ENCODE peak calls at places on chromosome 1, in nine cellular contexts. One of them, this sample, is unnamed.

GRCh38 chr1:214260561-214261205 is 20.3 kb upstream of the SMYD2 start:
- DNase-seq in AG09309: no peak
- DNase-seq in foreskin fibroblast: no peak
- DNase-seq in dorsolateral prefrontal cortex: no peak
- DNase-seq in GM12864: no peak
- DNase-seq in heart left ventricle: no peak
- DNase-seq in fibroblast of the aortic adventitia: no peak
- DNase-seq in body of pancreas: no peak
- DNase-seq in osteoblast: no peak
- DNase-seq in this sample: no peak

GRCh38 chr1:87986154-87986914 is 657.7 kb downstream of the LMO4 start:
- DNase-seq in AG09309: no peak
- DNase-seq in foreskin fibroblast: no peak
- DNase-seq in dorsolateral prefrontal cortex: no peak
- DNase-seq in GM12864: no peak
- DNase-seq in heart left ventricle: no peak
- DNase-seq in fibroblast of the aortic adventitia: no peak
- DNase-seq in body of pancreas: no peak
- DNase-seq in osteoblast: no peak
- DNase-seq in this sample: no peak

GRCh38 chr1:94873520-94874351 is 53.2 kb downstream of the CNN3 start:
- DNase-seq in AG09309: no peak
- DNase-seq in foreskin fibroblast: peak
- DNase-seq in dorsolateral prefrontal cortex: peak
- DNase-seq in GM12864: no peak
- DNase-seq in heart left ventricle: no peak
- DNase-seq in fibroblast of the aortic adventitia: peak
- DNase-seq in body of pancreas: no peak
- DNase-seq in osteoblast: no peak
- DNase-seq in this sample: peak

GRCh38 chr1:3444736-3445135 is 9.7 kb upstream of the ARHGEF16 start:
- DNase-seq in AG09309: no peak
- DNase-seq in foreskin fibroblast: no peak
- DNase-seq in dorsolateral prefrontal cortex: no peak
- DNase-seq in GM12864: no peak
- DNase-seq in heart left ventricle: peak
- DNase-seq in fibroblast of the aortic adventitia: no peak
- DNase-seq in body of pancreas: no peak
- DNase-seq in osteoblast: no peak
- DNase-seq in this sample: no peak

GRCh38 chr1:174358786-174359453 is 88.8 kb upstream of the GPR52 start:
- DNase-seq in AG09309: no peak
- DNase-seq in foreskin fibroblast: no peak
- DNase-seq in dorsolateral prefrontal cortex: no peak
- DNase-seq in GM12864: no peak
- DNase-seq in heart left ventricle: no peak
- DNase-seq in fibroblast of the aortic adventitia: no peak
- DNase-seq in body of pancreas: no peak
- DNase-seq in osteoblast: no peak
- DNase-seq in this sample: no peak

GRCh38 chr1:167659440-167659839 is 29.4 kb downstream of the RCSD1 start:
- DNase-seq in AG09309: no peak
- DNase-seq in foreskin fibroblast: no peak
- DNase-seq in dorsolateral prefrontal cortex: no peak
- DNase-seq in GM12864: no peak
- DNase-seq in heart left ventricle: no peak
- DNase-seq in fibroblast of the aortic adventitia: no peak
- DNase-seq in body of pancreas: no peak
- DNase-seq in osteoblast: no peak
- DNase-seq in this sample: no peak

GRCh38 chr1:198633675-198634121 is 5.1 kb upstream of the PTPRC start:
- DNase-seq in AG09309: no peak
- DNase-seq in foreskin fibroblast: no peak
- DNase-seq in dorsolateral prefrontal cortex: no peak
- DNase-seq in GM12864: no peak
- DNase-seq in heart left ventricle: no peak
- DNase-seq in fibroblast of the aortic adventitia: no peak
- DNase-seq in body of pancreas: no peak
- DNase-seq in osteoblast: no peak
- DNase-seq in this sample: no peak

GRCh38 chr1:180680558-180681144 is 48.8 kb downstream of the XPR1 start:
- DNase-seq in AG09309: no peak
- DNase-seq in foreskin fibroblast: peak
- DNase-seq in dorsolateral prefrontal cortex: no peak
- DNase-seq in GM12864: no peak
- DNase-seq in heart left ventricle: no peak
- DNase-seq in fibroblast of the aortic adventitia: peak
- DNase-seq in body of pancreas: no peak
- DNase-seq in osteoblast: no peak
- DNase-seq in this sample: no peak

GRCh38 chr1:93629101-93630059 is 52.3 kb downstream of the BCAR3 start:
- DNase-seq in AG09309: no peak
- DNase-seq in foreskin fibroblast: peak
- DNase-seq in dorsolateral prefrontal cortex: no peak
- DNase-seq in GM12864: no peak
- DNase-seq in heart left ventricle: no peak
- DNase-seq in fibroblast of the aortic adventitia: peak
- DNase-seq in body of pancreas: peak
- DNase-seq in osteoblast: no peak
- DNase-seq in this sample: no peak

GRCh38 chr1:12339861-12340557 is 110.2 kb downstream of the VPS13D start:
- DNase-seq in AG09309: no peak
- DNase-seq in foreskin fibroblast: no peak
- DNase-seq in dorsolateral prefrontal cortex: no peak
- DNase-seq in GM12864: no peak
- DNase-seq in heart left ventricle: no peak
- DNase-seq in fibroblast of the aortic adventitia: no peak
- DNase-seq in body of pancreas: no peak
- DNase-seq in osteoblast: no peak
- DNase-seq in this sample: no peak

GRCh38 chr1:35707253-35708178 is 11.2 kb downstream of the C1orf216 start:
- DNase-seq in AG09309: no peak
- DNase-seq in foreskin fibroblast: no peak
- DNase-seq in dorsolateral prefrontal cortex: no peak
- DNase-seq in GM12864: no peak
- DNase-seq in heart left ventricle: no peak
- DNase-seq in fibroblast of the aortic adventitia: no peak
- DNase-seq in body of pancreas: peak
- DNase-seq in osteoblast: peak
- DNase-seq in this sample: no peak

GRCh38 chr1:47436979-47437517 is 796 bp upstream of the FOXD2 start:
- DNase-seq in AG09309: no peak
- DNase-seq in foreskin fibroblast: peak
- DNase-seq in dorsolateral prefrontal cortex: no peak
- DNase-seq in GM12864: no peak
- DNase-seq in heart left ventricle: no peak
- DNase-seq in fibroblast of the aortic adventitia: peak
- DNase-seq in body of pancreas: peak
- DNase-seq in osteoblast: peak
- DNase-seq in this sample: no peak

GRCh38 chr1:217456261-217456660 is 174.6 kb downstream of the GPATCH2 start:
- DNase-seq in AG09309: no peak
- DNase-seq in foreskin fibroblast: no peak
- DNase-seq in dorsolateral prefrontal cortex: no peak
- DNase-seq in GM12864: no peak
- DNase-seq in heart left ventricle: no peak
- DNase-seq in fibroblast of the aortic adventitia: no peak
- DNase-seq in body of pancreas: no peak
- DNase-seq in osteoblast: no peak
- DNase-seq in this sample: no peak

GRCh38 chr1:20058531-20058930 is 11.5 kb upstream of the PLA2G5 start:
- DNase-seq in AG09309: peak
- DNase-seq in foreskin fibroblast: peak
- DNase-seq in dorsolateral prefrontal cortex: peak
- DNase-seq in GM12864: no peak
- DNase-seq in heart left ventricle: peak
- DNase-seq in fibroblast of the aortic adventitia: peak
- DNase-seq in body of pancreas: no peak
- DNase-seq in osteoblast: peak
- DNase-seq in this sample: no peak

DNA sequence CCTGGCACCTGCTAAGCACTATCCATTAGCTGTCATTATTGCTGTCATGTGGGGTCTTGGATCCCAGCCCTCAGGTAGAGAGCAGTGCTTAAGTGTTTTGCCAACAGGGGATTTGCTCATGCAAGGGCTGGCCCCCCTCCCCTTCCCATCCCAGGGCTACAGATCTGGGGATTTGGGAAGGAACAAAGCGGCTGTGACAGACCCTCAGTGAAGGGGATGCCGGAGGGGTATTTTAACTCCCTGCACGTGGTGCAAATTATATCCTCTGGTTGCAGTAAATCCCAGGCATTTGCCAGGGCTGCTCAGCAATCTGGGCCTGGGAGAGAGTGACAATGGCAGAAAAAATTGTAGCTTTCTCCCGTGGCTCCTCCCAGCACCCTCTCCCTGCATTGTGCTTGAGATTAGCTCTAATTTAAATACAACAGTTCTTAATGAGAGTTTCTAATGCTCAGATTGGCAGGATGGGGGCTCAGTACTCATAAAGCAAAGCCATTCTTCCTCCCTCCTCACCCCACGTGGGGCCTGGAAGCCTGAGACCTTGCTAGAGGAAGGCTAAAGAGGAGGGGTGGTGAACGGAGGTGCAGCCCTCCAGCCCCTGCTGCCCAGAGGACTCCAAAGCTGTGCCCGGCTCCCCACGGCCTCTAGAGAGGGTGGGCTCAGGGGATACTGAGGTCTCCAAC is 129.9 kb upstream of the CD34 start:
- DNase-seq in AG09309: no peak
- DNase-seq in foreskin fibroblast: no peak
- DNase-seq in dorsolateral prefrontal cortex: no peak
- DNase-seq in GM12864: no peak
- DNase-seq in heart left ventricle: no peak
- DNase-seq in fibroblast of the aortic adventitia: no peak
- DNase-seq in body of pancreas: no peak
- DNase-seq in osteoblast: no peak
- DNase-seq in this sample: no peak
- H3K4me3 ChIP-seq in AG09309: no peak
- H3K4me3 ChIP-seq in foreskin fibroblast: no peak
- H3K4me3 ChIP-seq in dorsolateral prefrontal cortex: no peak
- H3K4me3 ChIP-seq in GM12864: no peak
- H3K4me3 ChIP-seq in heart left ventricle: no peak
- H3K4me3 ChIP-seq in fibroblast of the aortic adventitia: no peak
- H3K4me3 ChIP-seq in body of pancreas: no peak
- H3K4me3 ChIP-seq in osteoblast: no peak
- H3K4me3 ChIP-seq in this sample: no peak

GRCh38 chr1:67840449-67840848 is 7.2 kb upstream of the GNG12 start:
- DNase-seq in AG09309: peak
- DNase-seq in foreskin fibroblast: peak
- DNase-seq in dorsolateral prefrontal cortex: no peak
- DNase-seq in GM12864: no peak
- DNase-seq in heart left ventricle: no peak
- DNase-seq in fibroblast of the aortic adventitia: peak
- DNase-seq in body of pancreas: no peak
- DNase-seq in osteoblast: peak
- DNase-seq in this sample: peak
- H3K4me3 ChIP-seq in AG09309: no peak
- H3K4me3 ChIP-seq in foreskin fibroblast: no peak
- H3K4me3 ChIP-seq in dorsolateral prefrontal cortex: no peak
- H3K4me3 ChIP-seq in GM12864: no peak
- H3K4me3 ChIP-seq in heart left ventricle: no peak
- H3K4me3 ChIP-seq in fibroblast of the aortic adventitia: no peak
- H3K4me3 ChIP-seq in body of pancreas: no peak
- H3K4me3 ChIP-seq in osteoblast: no peak
- H3K4me3 ChIP-seq in this sample: no peak

GRCh38 chr1:24749257-24749656 is 4.0 kb downstream of the CLIC4 start:
- DNase-seq in AG09309: no peak
- DNase-seq in foreskin fibroblast: no peak
- DNase-seq in dorsolateral prefrontal cortex: no peak
- DNase-seq in GM12864: no peak
- DNase-seq in heart left ventricle: no peak
- DNase-seq in fibroblast of the aortic adventitia: no peak
- DNase-seq in body of pancreas: no peak
- DNase-seq in osteoblast: peak
- DNase-seq in this sample: no peak
- H3K4me3 ChIP-seq in AG09309: no peak
- H3K4me3 ChIP-seq in foreskin fibroblast: no peak
- H3K4me3 ChIP-seq in dorsolateral prefrontal cortex: no peak
- H3K4me3 ChIP-seq in GM12864: no peak
- H3K4me3 ChIP-seq in heart left ventricle: no peak
- H3K4me3 ChIP-seq in fibroblast of the aortic adventitia: peak
- H3K4me3 ChIP-seq in body of pancreas: no peak
- H3K4me3 ChIP-seq in osteoblast: peak
- H3K4me3 ChIP-seq in this sample: no peak

GRCh38 chr1:27478098-27478497 is 11.9 kb downstream of the WASF2 start:
- DNase-seq in AG09309: no peak
- DNase-seq in foreskin fibroblast: no peak
- DNase-seq in dorsolateral prefrontal cortex: no peak
- DNase-seq in GM12864: no peak
- DNase-seq in heart left ventricle: no peak
- DNase-seq in fibroblast of the aortic adventitia: no peak
- DNase-seq in body of pancreas: no peak
- DNase-seq in osteoblast: no peak
- DNase-seq in this sample: no peak
- H3K4me3 ChIP-seq in AG09309: no peak
- H3K4me3 ChIP-seq in foreskin fibroblast: no peak
- H3K4me3 ChIP-seq in dorsolateral prefrontal cortex: no peak
- H3K4me3 ChIP-seq in GM12864: no peak
- H3K4me3 ChIP-seq in heart left ventricle: no peak
- H3K4me3 ChIP-seq in fibroblast of the aortic adventitia: no peak
- H3K4me3 ChIP-seq in body of pancreas: no peak
- H3K4me3 ChIP-seq in osteoblast: no peak
- H3K4me3 ChIP-seq in this sample: no peak